ENCODE peak calls at places on chromosomes 16 and 17, in five cellular contexts. I, K, B, A and G are unnamed samples.

GRCh38 chr17:74493381-74493833 is 27.0 kb downstream of the CD300A start:
- DNase-seq in I (peak), K (peak), B (peak), A (no peak), G (peak)

GRCh38 chr16:76376988-76377387 is 99.8 kb downstream of the CNTNAP4 start:
- DNase-seq in I (no peak), K (no peak), B (no peak), A (no peak), G (no peak)

GRCh38 chr17:64243340-64243739 is 19.7 kb downstream of the TEX2 start:
- DNase-seq in I (no peak), K (no peak), B (no peak), A (no peak), G (no peak)

GRCh38 chr17:82097187-82097918 is 683 bp downstream of the FASN start:
- DNase-seq in I (no peak), K (no peak), B (no peak), A (no peak), G (no peak)

GRCh38 chr16:70703041-70703834 is 17.4 kb upstream of the MTSS2 start:
- DNase-seq in I (peak), K (no peak), B (no peak), A (peak), G (no peak)

GRCh38 chr16:77896357-77896972 is 108.1 kb downstream of the VAT1L start:
- DNase-seq in I (no peak), K (no peak), B (no peak), A (no peak), G (no peak)

GRCh38 chr17:79975498-79976134 is 60.1 kb downstream of the TBC1D16 start:
- DNase-seq in I (no peak), K (peak), B (no peak), A (no peak), G (no peak)

GRCh38 chr16:74740795-74741304 is 33.8 kb downstream of the FA2H start:
- DNase-seq in I (peak), K (peak), B (no peak), A (no peak), G (peak)

GRCh38 chr17:73396429-73397277 is 84.9 kb upstream of the CDC42EP4 start:
- DNase-seq in I (no peak), K (no peak), B (no peak), A (no peak), G (no peak)

GRCh38 chr16:48317614-48318013 is 67.6 kb downstream of the SIAH1 start:
- DNase-seq in I (peak), K (no peak), B (no peak), A (no peak), G (peak)

GRCh38 chr17:51322390-51323029 is 62.2 kb downstream of the UTP18 start:
- DNase-seq in I (peak), K (no peak), B (no peak), A (no peak), G (peak)

GRCh38 chr17:81794509-81794908 is 9.4 kb upstream of the GCGR start:
- DNase-seq in I (no peak), K (no peak), B (peak), A (no peak), G (peak)

GRCh38 chr16:23505942-23506605 is 4.2 kb downstream of the GGA2 start:
- DNase-seq in I (no peak), K (no peak), B (no peak), A (no peak), G (no peak)

GRCh38 chr17:34598161-34598776 is 18.9 kb downstream of the TMEM132E start:
- DNase-seq in I (no peak), K (no peak), B (no peak), A (no peak), G (no peak)

GRCh38 chr17:64004218-64004770 is 6.1 kb downstream of the PRR29 start:
- DNase-seq in I (no peak), K (peak), B (no peak), A (no peak), G (no peak)

GRCh38 chr17:48441231-48441711 is 11.3 kb upstream of the SKAP1 start:
- DNase-seq in I (no peak), K (peak), B (no peak), A (no peak), G (no peak)

GRCh38 chr16:4624827-4625616 is 396 bp downstream of the MGRN1 start:
- DNase-seq in I (peak), K (peak), B (peak), A (peak), G (peak)

GRCh38 chr16:85612801-85613608 is at the start of gene GSE1:
- DNase-seq in I (peak), K (peak), B (peak), A (no peak), G (peak)

GRCh38 chr17:17252149-17252810 is 15.3 kb upstream of the FLCN start:
- DNase-seq in I (no peak), K (peak), B (no peak), A (no peak), G (no peak)

GRCh38 chr17:9237661-9238301 is 216.5 kb downstream of the NTN1 start:
- DNase-seq in I (no peak), K (no peak), B (no peak), A (no peak), G (no peak)

GRCh38 chr17:36600936-36601302 is 464 bp upstream of the MRM1 start:
- DNase-seq in I (no peak), K (no peak), B (no peak), A (no peak), G (no peak)

GRCh38 chr17:33288954-33289353 is 4.1 kb downstream of the ASIC2 start:
- DNase-seq in I (no peak), K (no peak), B (no peak), A (no peak), G (no peak)
- TF ChIP-seq CTCF in I (no peak), K (no peak), B (no peak), A (no peak), G (no peak)

DNA sequence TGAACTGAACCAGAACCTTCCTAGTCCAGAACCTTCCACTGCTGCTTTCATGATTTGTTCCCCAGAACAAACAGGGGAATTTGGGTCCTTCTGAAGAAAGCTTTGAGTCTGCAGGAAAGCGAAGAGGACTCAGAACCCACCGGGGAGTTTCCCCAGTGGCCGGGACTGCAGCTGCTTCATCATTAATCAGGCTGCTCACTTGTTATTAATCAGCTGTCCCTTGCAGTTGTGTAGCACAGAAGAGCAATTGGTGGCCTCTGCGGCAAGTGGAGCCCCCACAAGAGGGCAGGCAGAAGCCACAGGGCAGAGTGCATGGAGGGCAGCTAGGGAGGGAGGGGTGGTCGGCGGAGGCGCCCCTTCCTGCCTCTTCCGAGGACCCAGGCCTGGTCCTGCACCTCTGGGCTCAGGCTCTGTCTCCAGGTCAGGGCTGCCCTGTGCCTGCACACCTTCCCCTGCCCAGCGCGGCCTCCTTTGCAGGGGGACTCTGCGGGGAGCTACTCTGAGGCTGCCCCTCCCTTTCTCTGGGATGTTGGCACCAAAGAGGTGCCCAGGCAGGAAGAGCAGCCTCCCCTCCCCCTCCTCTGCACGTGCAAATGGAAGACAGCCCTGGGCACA is 6.9 kb downstream of the CCL17 start:
- DNase-seq in I (no peak), K (peak), B (no peak), A (no peak), G (no peak)
- TF ChIP-seq CTCF in I (no peak), K (no peak), B (no peak), A (no peak), G (no peak)

GRCh38 chr16:66658143-66658859 is 38.2 kb downstream of the CMTM4 start:
- DNase-seq in I (no peak), K (no peak), B (no peak), A (no peak), G (no peak)

GRCh38 chr16:66662445-66663194 is 33.9 kb downstream of the CMTM4 start:
- DNase-seq in I (peak), K (peak), B (no peak), A (no peak), G (peak)

GRCh38 chr16:66661210-66661560 is 35.4 kb downstream of the CMTM4 start:
- DNase-seq in I (no peak), K (no peak), B (no peak), A (no peak), G (no peak)

GRCh38 chr16:66658860-66659190 is 37.7 kb downstream of the CMTM4 start:
- DNase-seq in I (no peak), K (no peak), B (no peak), A (no peak), G (no peak)

DNA sequence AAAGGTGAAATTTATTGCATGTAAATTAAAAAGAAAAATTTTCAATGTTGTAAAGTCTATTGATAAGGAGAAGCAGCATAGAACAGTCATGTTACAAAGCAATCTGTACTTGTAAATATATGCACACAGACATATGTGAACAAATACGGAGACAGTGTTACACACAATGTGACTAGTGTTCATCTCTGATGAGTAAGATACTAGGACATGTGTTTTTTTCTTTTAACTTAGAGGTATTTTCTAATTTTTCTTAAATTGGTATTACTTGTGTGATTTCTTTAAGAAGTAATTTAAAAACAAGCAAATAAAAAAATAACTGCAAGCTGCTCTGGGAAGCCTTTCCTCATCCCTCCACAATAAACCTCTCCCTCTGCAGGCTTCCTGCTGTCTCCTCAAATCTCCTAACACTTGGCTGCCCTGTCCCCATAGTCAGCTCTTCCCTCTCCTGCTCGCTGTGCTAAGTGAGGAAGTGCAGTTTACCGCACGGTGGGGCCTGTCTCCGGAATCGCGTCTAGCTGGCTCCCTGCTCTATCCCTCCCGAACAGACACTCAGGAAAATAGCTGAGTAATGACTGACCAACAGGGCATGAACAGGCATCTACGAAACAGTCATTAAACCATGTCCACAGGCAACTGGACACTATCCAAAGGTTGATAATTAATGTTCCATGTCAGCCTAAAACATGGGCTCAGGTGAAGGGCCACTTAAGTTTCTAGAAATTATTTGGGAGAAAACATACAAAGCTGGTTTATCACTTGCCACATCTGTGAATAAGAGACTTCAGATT is 35.9 kb downstream of the CMTM4 start:
- DNase-seq in I (peak), K (peak), B (peak), A (peak), G (peak)
- TF ChIP-seq CTCF in I (peak), K (no peak), B (peak), A (peak), G (no peak)

DNA sequence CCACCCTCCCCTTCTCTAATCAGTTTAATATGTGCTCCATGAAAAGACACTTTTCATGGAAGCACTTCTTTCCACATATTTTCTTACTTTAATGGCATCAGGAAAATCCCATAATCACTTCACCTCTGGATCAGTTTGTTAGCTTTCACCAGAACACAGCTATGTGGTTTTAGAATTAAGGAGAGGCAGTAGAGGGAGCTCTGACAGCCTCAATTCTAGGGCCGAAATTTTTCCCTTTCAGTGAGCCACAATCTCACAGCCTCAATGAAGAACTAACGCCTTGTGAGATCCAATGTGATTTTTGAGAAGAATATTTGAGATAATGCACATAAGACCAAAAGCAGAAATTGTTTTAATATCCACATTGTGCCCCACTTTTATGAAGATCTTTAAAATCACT is 1494.0 kb upstream of the CDH8 start:
- DNase-seq in I (no peak), K (no peak), B (no peak), A (no peak), G (no peak)
- TF ChIP-seq CTCF in I (no peak), K (no peak), B (no peak), A (peak), G (no peak)